ENCODE peak calls at places on chromosome 6, in ten cellular contexts. H, X, C, F, O, U, Q, Y, D and L are unnamed samples.
A peak's percentile ranks its signal among the peaks of the same experiment; 100 is the strongest.

GRCh38 chr6:21479140-21479539 is 114.4 kb upstream of the SOX4 start:
- DNase-seq in X (peak; percentile 62), Q (no peak), O (no peak), C (no peak), F (no peak), Y (no peak), H (no peak), U (no peak), D (no peak), L (no peak)

GRCh38 chr6:161169060-161169459 is 104.8 kb downstream of the AGPAT4 start:
- DNase-seq in Q (no peak), D (no peak), U (no peak), F (no peak), Y (no peak), X (peak; percentile 19), H (no peak), C (no peak), O (no peak), L (no peak)

GRCh38 chr6:34132486-34133185 is 13.3 kb downstream of the GRM4 start:
- DNase-seq in F (no peak), H (peak; percentile 89), C (peak; percentile 90), X (peak; percentile 32), D (no peak), O (peak; percentile 32), Q (no peak), Y (no peak), U (peak; percentile 41), L (no peak)

GRCh38 chr6:39464067-39464466 is 141.6 kb upstream of the KCNK16 start:
- DNase-seq in Y (no peak), Q (no peak), F (no peak), H (no peak), U (no peak), C (no peak), D (no peak), X (no peak), O (no peak), L (no peak)

GRCh38 chr6:159983641-159984080 is 14.8 kb downstream of the IGF2R start:
- DNase-seq in X (peak; percentile 53), D (no peak), O (no peak), H (no peak), U (no peak), F (no peak), Q (no peak), Y (no peak), C (no peak), L (no peak)

GRCh38 chr6:71197770-71198169 is 90.8 kb upstream of the OGFRL1 start:
- DNase-seq in X (peak; percentile 80), O (no peak), F (no peak), Y (no peak), H (no peak), D (no peak), Q (no peak), C (no peak), U (no peak), L (no peak)

GRCh38 chr6:109690373-109690739 is 646 bp downstream of the AK9 start:
- DNase-seq in F (peak; percentile 84), C (peak; percentile 74), Q (peak; percentile 20), H (peak; percentile 88), U (peak; percentile 74), D (peak; percentile 41), O (peak; percentile 73), Y (no peak), X (no peak), L (peak; percentile 94)

GRCh38 chr6:16752206-16752867 is 8.9 kb downstream of the ATXN1 start:
- DNase-seq in Y (no peak), Q (no peak), D (no peak), C (no peak), O (no peak), U (no peak), F (peak; percentile 37), X (peak; percentile 86), H (no peak), L (no peak)

GRCh38 chr6:152271681-152272464 is 365.3 kb downstream of the SYNE1 start:
- DNase-seq in D (peak; percentile 53), O (no peak), Y (peak; percentile 11), Q (no peak), C (peak; percentile 15), H (no peak), X (peak; percentile 33), F (no peak), U (no peak), L (no peak)

GRCh38 chr6:134132494-134133141 is 80.2 kb upstream of the SLC2A12 start:
- DNase-seq in O (no peak), D (no peak), Y (no peak), Q (no peak), U (no peak), X (no peak), F (no peak), H (no peak), C (no peak), L (no peak)

GRCh38 chr6:1346101-1346500 is 34.2 kb downstream of the FOXQ1 start:
- DNase-seq in H (no peak), D (no peak), X (no peak), F (no peak), U (no peak), Y (no peak), O (no peak), Q (no peak), C (no peak), L (no peak)

GRCh38 chr6:148999501-148999900 is 252.7 kb downstream of the UST start:
- DNase-seq in Y (no peak), O (no peak), Q (no peak), D (no peak), X (peak; percentile 61), H (no peak), U (no peak), C (no peak), F (no peak), L (no peak)

GRCh38 chr6:6587696-6588063 is 840 bp upstream of the LY86 start:
- DNase-seq in D (no peak), O (no peak), U (no peak), C (no peak), Q (no peak), Y (no peak), F (no peak), X (no peak), H (no peak), L (no peak)

GRCh38 chr6:2986722-2987196 is 12.9 kb upstream of the NQO2 start:
- DNase-seq in F (peak; percentile 46), C (no peak), Q (no peak), O (no peak), X (peak; percentile 87), U (no peak), D (no peak), Y (no peak), H (no peak), L (no peak)

GRCh38 chr6:119347466-119348307 is 1.9 kb downstream of the MAN1A1 start:
- DNase-seq in D (peak; percentile 21), H (no peak), Q (peak; percentile 41), O (peak; percentile 31), Y (no peak), F (peak; percentile 73), U (peak; percentile 11), X (peak; percentile 34), C (peak; percentile 25), L (peak; percentile 91)

GRCh38 chr6:25027221-25027916 is 91.6 kb upstream of the RIPOR2 start:
- DNase-seq in Q (no peak), D (no peak), X (no peak), O (peak; percentile 79), U (peak; percentile 74), C (no peak), F (peak; percentile 29), H (peak; percentile 46), Y (no peak), L (peak; percentile 89)

GRCh38 chr6:135314543-135314942 is 133.4 kb downstream of the MYB start:
- DNase-seq in H (no peak), X (no peak), D (no peak), C (no peak), Y (no peak), U (no peak), F (no peak), O (no peak), Q (no peak), L (no peak)

GRCh38 chr6:115838763-115839401 is 221.8 kb downstream of the FRK start:
- DNase-seq in H (peak; percentile 55), Y (no peak), F (peak; percentile 18), Q (peak; percentile 5), U (no peak), C (peak; percentile 52), X (peak; percentile 2), O (no peak), D (no peak), L (no peak)

GRCh38 chr6:13687917-13688351 is 23.7 kb downstream of the RANBP9 start:
- DNase-seq in U (no peak), O (no peak), C (no peak), Y (no peak), D (no peak), H (no peak), F (no peak), Q (no peak), X (peak; percentile 21), L (no peak)

GRCh38 chr6:26045046-26045938 is 41.9 kb upstream of the HFE start:
- DNase-seq in F (peak; percentile 93), H (peak; percentile 43), C (peak; percentile 94), X (peak; percentile 92), D (peak; percentile 57), Y (no peak), O (peak; percentile 80), Q (peak; percentile 99), U (peak; percentile 54), L (peak; percentile 90)

GRCh38 chr6:40146902-40147301 is 212.6 kb upstream of the MOCS1 start:
- DNase-seq in Q (no peak), U (no peak), C (no peak), X (no peak), D (no peak), Y (no peak), H (no peak), O (no peak), F (no peak), L (no peak)

GRCh38 chr6:69279805-69280204 is 517.0 kb downstream of the LMBRD1 start:
- DNase-seq in Q (no peak), F (no peak), Y (no peak), U (no peak), D (peak; percentile 17), H (no peak), C (no peak), X (no peak), O (no peak), L (no peak)

GRCh38 chr6:40425192-40425919 is 161.8 kb downstream of the LRFN2 start:
- DNase-seq in Y (peak; percentile 46), D (peak; percentile 40), X (no peak), Q (no peak), C (no peak), U (no peak), F (no peak), O (no peak), H (no peak), L (no peak)

GRCh38 chr6:3894535-3895302 is 45.5 kb downstream of the FAM50B start:
- DNase-seq in D (no peak), Y (no peak), O (no peak), X (no peak), C (no peak), F (no peak), Q (no peak), H (no peak), U (no peak), L (peak; percentile 37)

GRCh38 chr6:32168807-32169206 is 4.4 kb downstream of the EGFL8 start:
- DNase-seq in Q (no peak), U (no peak), F (no peak), C (no peak), X (peak; percentile 70), D (no peak), O (no peak), Y (no peak), H (no peak), L (no peak)

GRCh38 chr6:89828988-89829590 is 591 bp upstream of the CASP8AP2 start:
- DNase-seq in Q (no peak), Y (no peak), F (peak; percentile 21), D (no peak), C (no peak), O (peak; percentile 30), U (no peak), X (no peak), H (no peak), L (peak; percentile 81)

GRCh38 chr6:43211960-43212359 is 17.3 kb downstream of the DNPH1 start:
- DNase-seq in Q (no peak), D (no peak), U (no peak), X (no peak), H (no peak), C (no peak), O (no peak), Y (no peak), F (no peak), L (no peak)

GRCh38 chr6:27441001-27441400 is 31.9 kb downstream of the ZNF184 start:
- DNase-seq in Y (no peak), D (no peak), U (no peak), H (no peak), X (no peak), C (no peak), Q (no peak), O (no peak), F (no peak), L (no peak)